ENCODE peak calls at places on chromosome 17, in four cellular contexts. One of them, this sample, is unnamed.

GRCh38 chr17:9763643-9764042 is 27.7 kb downstream of the DHRS7C start:
- DNase-seq in HCT116: no peak
- DNase-seq in GM12878: no peak
- DNase-seq in HepG2: no peak
- DNase-seq in this sample: no peak

GRCh38 chr17:22171631-22172030 is 479.3 kb downstream of the KCNJ18 start:
- DNase-seq in HCT116: no peak
- DNase-seq in GM12878: no peak
- DNase-seq in HepG2: no peak
- DNase-seq in this sample: no peak

GRCh38 chr17:76687278-76688164 is 23.2 kb downstream of the MXRA7 start:
- DNase-seq in HCT116: no peak
- DNase-seq in GM12878: no peak
- DNase-seq in HepG2: no peak
- DNase-seq in this sample: no peak

GRCh38 chr17:57275365-57275764 is 19.0 kb downstream of the MSI2 start:
- DNase-seq in HCT116: no peak
- DNase-seq in GM12878: no peak
- DNase-seq in HepG2: no peak
- DNase-seq in this sample: no peak

GRCh38 chr17:31313982-31314787 is at the start of gene EVI2B:
- DNase-seq in HCT116: no peak
- DNase-seq in GM12878: peak; percentile 66
- DNase-seq in HepG2: no peak
- DNase-seq in this sample: no peak

GRCh38 chr17:17703608-17703919 is 22.3 kb downstream of the RAI1 start:
- DNase-seq in HCT116: no peak
- DNase-seq in GM12878: no peak
- DNase-seq in HepG2: no peak
- DNase-seq in this sample: no peak

GRCh38 chr17:11545696-11546095 is 52.6 kb upstream of the DNAH9 start:
- DNase-seq in HCT116: no peak
- DNase-seq in GM12878: no peak
- DNase-seq in HepG2: no peak
- DNase-seq in this sample: no peak

GRCh38 chr17:55286681-55287589 is 22.2 kb downstream of the HLF start:
- DNase-seq in HCT116: peak; percentile 54
- DNase-seq in GM12878: no peak
- DNase-seq in HepG2: peak; percentile 100
- DNase-seq in this sample: no peak

GRCh38 chr17:64336760-64337413 is 53.8 kb downstream of the PECAM1 start:
- DNase-seq in HCT116: no peak
- DNase-seq in GM12878: no peak
- DNase-seq in HepG2: no peak
- DNase-seq in this sample: no peak

GRCh38 chr17:82041139-82041814 is 3.8 kb upstream of the DCXR start:
- DNase-seq in HCT116: no peak
- DNase-seq in GM12878: no peak
- DNase-seq in HepG2: no peak
- DNase-seq in this sample: no peak

GRCh38 chr17:45315583-45316270 is 1.1 kb downstream of the MAP3K14 start:
- DNase-seq in HCT116: no peak
- DNase-seq in GM12878: no peak
- DNase-seq in HepG2: no peak
- DNase-seq in this sample: no peak

GRCh38 chr17:45317113-45317820 is 447 bp upstream of the MAP3K14 start:
- DNase-seq in HCT116: peak; percentile 100
- DNase-seq in GM12878: peak; percentile 100
- DNase-seq in HepG2: peak; percentile 100
- DNase-seq in this sample: peak; percentile 98

GRCh38 chr17:45314761-45315549 is 1.9 kb downstream of the MAP3K14 start:
- DNase-seq in HCT116: no peak
- DNase-seq in GM12878: no peak
- DNase-seq in HepG2: no peak
- DNase-seq in this sample: no peak

GRCh38 chr17:45318561-45319230 is 1.9 kb upstream of the MAP3K14 start:
- DNase-seq in HCT116: no peak
- DNase-seq in GM12878: no peak
- DNase-seq in HepG2: no peak
- DNase-seq in this sample: no peak

DNA sequence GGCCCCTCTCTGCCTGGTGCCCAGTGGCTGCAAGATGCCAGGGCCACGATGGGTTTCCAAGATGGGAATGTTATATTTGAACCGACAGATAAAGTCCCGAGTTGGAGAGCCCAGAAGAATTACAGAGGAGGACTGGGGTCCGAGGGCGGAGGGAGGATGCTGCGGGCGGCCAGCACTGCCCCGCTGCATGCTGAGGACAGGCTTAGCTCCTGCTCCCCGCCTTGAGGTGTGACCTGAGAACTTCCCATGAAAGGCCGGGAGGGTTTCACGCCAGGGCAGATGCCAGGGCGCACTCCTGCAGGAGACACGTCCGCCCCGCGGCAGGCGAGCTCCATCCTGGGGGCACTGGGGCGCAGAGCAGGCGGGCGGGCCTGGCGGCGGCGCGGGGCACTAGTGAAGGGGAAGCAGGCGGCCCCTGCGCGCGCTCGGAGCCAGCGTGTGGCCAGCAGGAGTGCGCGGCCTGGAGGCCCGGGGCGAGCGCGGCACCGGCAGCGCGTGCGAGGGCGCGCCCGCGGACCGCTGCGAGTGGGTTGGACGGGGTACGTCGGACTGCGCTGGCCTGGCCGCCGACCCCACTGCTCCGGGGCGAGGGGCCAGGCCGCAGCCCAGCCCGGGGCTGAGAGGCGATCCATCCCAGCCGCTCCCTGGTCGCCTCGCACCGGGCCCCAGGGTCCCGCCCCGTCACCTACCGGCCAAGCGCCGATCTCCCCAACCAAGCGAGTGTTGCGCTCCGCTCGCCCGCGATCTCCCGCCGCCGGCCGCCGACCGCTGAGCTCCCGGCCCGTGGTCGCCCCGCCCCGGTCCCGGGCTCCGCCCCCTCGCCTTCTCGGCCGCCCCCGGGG is at the start of gene MAP3K14:
- DNase-seq in HCT116: no peak
- DNase-seq in GM12878: no peak
- DNase-seq in HepG2: peak; percentile 68
- DNase-seq in this sample: no peak
- TF ChIP-seq YY1 in HCT116: no peak
- TF ChIP-seq YY1 in GM12878: peak; percentile 7
- TF ChIP-seq YY1 in HepG2: peak; percentile 43
- TF ChIP-seq YY1 in this sample: no peak

GRCh38 chr17:80316431-80316830 is 55.8 kb downstream of the RNF213 start:
- DNase-seq in HCT116: no peak
- DNase-seq in GM12878: no peak
- DNase-seq in HepG2: no peak
- DNase-seq in this sample: no peak

GRCh38 chr17:80318166-80318565 is 57.5 kb downstream of the RNF213 start:
- DNase-seq in HCT116: no peak
- DNase-seq in GM12878: no peak
- DNase-seq in HepG2: no peak
- DNase-seq in this sample: no peak

GRCh38 chr17:80315517-80316182 is 55.0 kb downstream of the RNF213 start:
- DNase-seq in HCT116: no peak
- DNase-seq in GM12878: no peak
- DNase-seq in HepG2: no peak
- DNase-seq in this sample: no peak

GRCh38 chr17:80317706-80317980 is 57.0 kb downstream of the RNF213 start:
- DNase-seq in HCT116: no peak
- DNase-seq in GM12878: no peak
- DNase-seq in HepG2: no peak
- DNase-seq in this sample: no peak

GRCh38 chr17:80316927-80317705 is 56.5 kb downstream of the RNF213 start:
- DNase-seq in HCT116: no peak
- DNase-seq in GM12878: no peak
- DNase-seq in HepG2: no peak
- DNase-seq in this sample: no peak
- TF ChIP-seq YY1 in HCT116: no peak
- TF ChIP-seq YY1 in GM12878: no peak
- TF ChIP-seq YY1 in HepG2: no peak
- TF ChIP-seq YY1 in this sample: no peak

GRCh38 chr17:74677558-74678466 is 34.9 kb downstream of the CD300LF start:
- DNase-seq in HCT116: no peak
- DNase-seq in GM12878: no peak
- DNase-seq in HepG2: no peak
- DNase-seq in this sample: no peak
- TF ChIP-seq YY1 in HCT116: no peak
- TF ChIP-seq YY1 in GM12878: no peak
- TF ChIP-seq YY1 in HepG2: no peak
- TF ChIP-seq YY1 in this sample: no peak

GRCh38 chr17:61495161-61495857 is 43.1 kb downstream of the TBX4 start:
- DNase-seq in HCT116: peak; percentile 93
- DNase-seq in GM12878: no peak
- DNase-seq in HepG2: no peak
- DNase-seq in this sample: no peak
- TF ChIP-seq YY1 in HCT116: no peak
- TF ChIP-seq YY1 in GM12878: no peak
- TF ChIP-seq YY1 in HepG2: no peak
- TF ChIP-seq YY1 in this sample: no peak

This sample was measured in NT2/D1.